ENCODE peak calls at places on chromosomes 6 and 20, in five cellular contexts. O, R, Z, Y and C are unnamed samples.

GRCh38 chr6:29647927-29648642 is 8.8 kb upstream of the MOG start:
- DNase-seq in O (no peak), R (peak; percentile 36), Z (no peak), Y (no peak), C (no peak)

GRCh38 chr6:13429406-13429753 is 58.0 kb downstream of the GFOD1 start:
- DNase-seq in O (no peak), R (no peak), Z (no peak), Y (no peak), C (no peak)

GRCh38 chr6:132404736-132405135 is 3.5 kb upstream of the MOXD1 start:
- DNase-seq in O (no peak), R (no peak), Z (no peak), Y (no peak), C (no peak)

GRCh38 chr20:38372830-38373229 is 26.5 kb downstream of the LBP start:
- DNase-seq in O (no peak), R (no peak), Z (no peak), Y (no peak), C (no peak)

GRCh38 chr20:40797425-40797824 is 108.4 kb upstream of the MAFB start:
- DNase-seq in O (no peak), R (peak; percentile 12), Z (no peak), Y (peak; percentile 16), C (peak; percentile 53)

GRCh38 chr6:79671605-79672266 is 40.6 kb downstream of the SH3BGRL2 start:
- DNase-seq in O (no peak), R (peak; percentile 73), Z (peak; percentile 67), Y (no peak), C (no peak)

GRCh38 chr6:100568255-100568654 is 103.5 kb upstream of the SIM1 start:
- DNase-seq in O (no peak), R (peak; percentile 11), Z (no peak), Y (no peak), C (no peak)

GRCh38 chr6:107827541-107827940 is 3.4 kb upstream of the SCML4 start:
- DNase-seq in O (no peak), R (no peak), Z (no peak), Y (no peak), C (no peak)

GRCh38 chr6:107600111-107600510 is 110.2 kb downstream of the SOBP start:
- DNase-seq in O (no peak), R (no peak), Z (no peak), Y (no peak), C (no peak)

GRCh38 chr6:15661815-15662245 is 998 bp downstream of the DTNBP1 start:
- DNase-seq in O (no peak), R (no peak), Z (no peak), Y (no peak), C (no peak)

GRCh38 chr6:167665698-167666380 is 160.9 kb upstream of the AFDN start:
- DNase-seq in O (no peak), R (no peak), Z (no peak), Y (no peak), C (no peak)

GRCh38 chr6:116010400-116011095 is 50.1 kb downstream of the FRK start:
- DNase-seq in O (peak; percentile 53), R (peak; percentile 58), Z (peak; percentile 67), Y (peak; percentile 78), C (peak; percentile 80)

GRCh38 chr20:25126630-25127029 is 44.7 kb upstream of the VSX1 start:
- DNase-seq in O (no peak), R (no peak), Z (no peak), Y (no peak), C (no peak)

GRCh38 chr6:169965657-169966311 is 214.4 kb downstream of the ERMARD start:
- DNase-seq in O (no peak), R (no peak), Z (no peak), Y (no peak), C (no peak)

GRCh38 chr20:61220131-61220530 is 31.9 kb upstream of the CDH4 start:
- DNase-seq in O (no peak), R (peak; percentile 2), Z (no peak), Y (no peak), C (no peak)

GRCh38 chr6:26312096-26312463 is 52.9 kb upstream of the BTN3A2 start:
- DNase-seq in O (no peak), R (peak; percentile 34), Z (no peak), Y (no peak), C (no peak)
- H3K27ac ChIP-seq in O (peak overlapping the region; percentile 63), R (peak overlapping the region; percentile 58), Z (peak overlapping the region; percentile 2), Y (no peak overlapping the region), C (peak overlapping the region; percentile 11)

DNA sequence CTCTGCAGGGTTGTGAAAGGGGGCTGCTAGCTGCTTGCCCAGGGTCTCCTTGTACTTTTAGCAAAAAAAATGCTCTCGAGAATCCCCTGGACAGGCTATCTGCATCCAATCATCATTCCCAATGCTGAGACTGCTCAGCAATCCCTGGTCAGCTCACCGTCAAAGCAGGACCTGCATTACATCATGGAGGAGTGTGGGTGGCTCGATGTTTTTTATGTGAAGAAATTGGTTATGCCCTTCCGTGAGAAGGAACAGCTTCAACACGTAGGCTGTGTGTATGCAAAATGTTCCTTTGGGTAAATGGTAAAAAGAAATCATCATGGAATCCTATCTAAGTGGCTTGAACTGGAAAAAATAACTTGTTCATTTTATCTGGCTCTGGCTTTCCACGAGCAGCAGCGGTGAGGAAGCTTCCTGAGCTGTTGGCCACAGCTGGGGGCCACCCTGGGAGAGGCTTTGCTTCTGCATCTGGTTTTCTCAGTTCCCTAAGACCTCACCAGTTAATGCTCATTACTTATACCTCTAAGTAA is 111.4 kb downstream of the FYN start:
- DNase-seq in O (no peak), R (no peak), Z (no peak), Y (no peak), C (no peak)
- H3K4me3 ChIP-seq in O (no peak overlapping the region), R (no peak overlapping the region), Z (no peak overlapping the region), Y (no peak overlapping the region), C (no peak overlapping the region)

DNA sequence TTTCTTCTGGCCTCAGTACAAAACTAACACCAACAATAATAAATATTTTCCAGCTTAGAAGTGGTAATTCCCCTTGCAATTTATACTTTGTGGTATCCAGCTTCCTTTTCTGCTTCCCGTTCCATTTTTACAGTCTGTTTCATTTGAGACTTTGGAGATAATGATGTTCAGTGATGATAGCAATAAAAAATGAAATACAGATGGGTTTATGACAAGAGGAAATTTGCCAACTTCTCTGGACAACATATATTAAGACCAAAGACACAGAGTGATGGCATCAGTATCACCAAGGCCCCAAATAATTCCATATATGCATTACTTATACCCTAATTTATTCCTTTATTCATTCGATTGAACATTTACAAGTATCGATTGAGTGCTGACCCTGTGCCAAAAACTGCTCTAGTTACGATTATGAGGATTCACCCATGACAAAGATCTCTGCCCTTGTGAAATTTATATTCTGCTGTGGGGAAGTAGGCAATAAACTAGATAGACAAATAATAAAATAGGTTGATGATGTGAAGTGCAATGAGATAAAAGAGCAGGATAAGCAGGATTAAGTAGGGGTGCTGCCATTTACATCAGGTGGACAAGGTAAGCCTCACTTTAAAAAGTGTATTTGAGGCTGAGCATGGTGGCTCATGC is 18.1 kb upstream of the TASP1 start:
- DNase-seq in O (no peak), R (no peak), Z (no peak), Y (no peak), C (no peak)
- H3K27ac ChIP-seq in O (no peak overlapping the region), R (no peak overlapping the region), Z (no peak overlapping the region), Y (no peak overlapping the region), C (no peak overlapping the region)

GRCh38 chr6:11702039-11702795 is 76.4 kb downstream of the ADTRP start:
- DNase-seq in O (no peak), R (peak; percentile 53), Z (no peak), Y (no peak), C (no peak)

GRCh38 chr6:11700118-11700718 is 78.4 kb downstream of the ADTRP start:
- DNase-seq in O (no peak), R (peak; percentile 29), Z (no peak), Y (peak; percentile 37), C (no peak)

GRCh38 chr6:11702796-11703130 is 75.8 kb downstream of the ADTRP start:
- DNase-seq in O (no peak), R (no peak), Z (peak; percentile 15), Y (no peak), C (no peak)

GRCh38 chr6:11705069-11705468 is 73.5 kb downstream of the ADTRP start:
- DNase-seq in O (no peak), R (no peak), Z (no peak), Y (no peak), C (no peak)

DNA sequence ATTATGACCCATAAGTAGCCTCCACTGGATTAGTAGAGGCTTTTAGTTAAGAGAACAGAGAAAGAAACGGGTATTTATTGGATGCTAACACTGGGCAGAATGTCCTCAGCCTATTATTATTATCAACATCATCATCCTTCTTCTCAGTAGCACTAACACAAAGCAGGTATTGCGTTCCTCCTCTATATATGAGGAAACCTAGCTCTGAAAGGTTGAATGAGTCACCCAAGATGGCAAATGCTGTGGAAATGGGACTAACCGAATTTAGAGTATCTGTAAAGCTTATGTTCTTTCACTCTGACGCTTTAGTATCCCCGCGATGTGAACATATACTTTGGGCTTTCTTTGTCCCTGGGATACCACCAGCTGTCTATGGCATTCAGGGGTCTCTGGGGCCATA is 77.0 kb downstream of the ADTRP start:
- DNase-seq in O (no peak), R (peak; percentile 79), Z (no peak), Y (no peak), C (no peak)
- H3K4me3 ChIP-seq in O (no peak overlapping the region), R (no peak overlapping the region), Z (no peak overlapping the region), Y (no peak overlapping the region), C (no peak overlapping the region)

GRCh38 chr6:41892921-41893564 is 2.1 kb downstream of the USP49 start:
- DNase-seq in O (no peak), R (no peak), Z (no peak), Y (no peak), C (no peak)

GRCh38 chr6:41896280-41896679 is 1.1 kb upstream of the USP49 start:
- DNase-seq in O (no peak), R (no peak), Z (no peak), Y (no peak), C (no peak)

GRCh38 chr6:41895300-41896233 is at the start of gene USP49:
- DNase-seq in O (peak; percentile 51), R (peak; percentile 79), Z (peak; percentile 87), Y (peak; percentile 86), C (peak; percentile 85)

DNA sequence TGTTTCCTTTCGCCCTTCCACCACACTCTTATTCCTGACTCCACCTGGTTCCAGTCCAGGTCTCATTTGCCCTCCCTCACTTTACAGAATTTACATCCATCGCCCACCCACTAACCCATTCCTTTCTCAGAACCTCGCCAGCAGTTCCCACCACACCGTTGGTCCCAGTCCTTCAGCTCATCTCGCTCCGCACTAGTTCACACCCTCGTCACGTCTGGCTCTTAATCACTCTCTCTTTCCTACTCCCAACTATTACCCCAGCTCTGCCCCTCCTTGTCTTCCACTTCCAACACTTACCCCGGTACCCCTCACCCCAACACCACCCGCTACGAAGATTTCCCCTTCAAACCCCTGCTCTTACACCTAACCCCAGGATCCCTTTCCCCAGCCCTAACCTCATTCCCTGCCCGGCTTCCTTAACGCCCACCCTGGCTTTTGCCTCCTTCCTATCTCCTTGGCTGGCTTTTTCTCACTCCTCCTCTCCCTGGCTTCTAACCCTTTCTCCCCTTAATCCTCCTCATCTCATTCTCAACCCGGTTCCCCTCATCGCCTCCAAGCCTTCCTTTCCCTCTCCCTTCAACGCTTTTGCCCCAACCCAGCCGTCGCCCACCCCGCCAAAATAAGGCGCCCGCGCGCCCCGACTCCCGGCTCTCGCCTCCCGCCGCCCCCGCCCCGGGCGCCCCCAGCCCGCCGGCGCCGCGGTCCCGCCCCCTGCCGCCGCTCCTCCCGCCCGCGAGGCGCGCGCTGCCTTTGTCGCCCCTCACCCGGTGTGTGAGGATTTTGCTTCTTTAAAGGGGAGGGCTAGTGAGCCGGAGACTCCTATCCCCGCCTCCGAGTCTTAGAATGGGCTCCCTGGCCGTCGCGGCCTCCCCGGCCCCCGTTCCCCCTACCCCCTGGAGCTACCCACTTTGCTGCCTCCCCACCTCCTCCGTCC is 542 bp downstream of the USP49 start:
- DNase-seq in O (peak; percentile 2), R (peak; percentile 17), Z (no peak), Y (no peak), C (no peak)
- H3K27ac ChIP-seq in O (peak overlapping the region; percentile 67), R (no peak overlapping the region), Z (no peak overlapping the region), Y (peak overlapping the region; percentile 10), C (peak overlapping the region; percentile 68)